ENCODE peak calls at places on chromosomes 11 and 22, in six cellular contexts. F is stimulated activated CD4-positive, alpha-beta T cell treated with anti-CD3 and anti-CD28 coated beads, Interleukin-12 subunit alpha, Interleukin-12 subunit beta, amount 100 ng/mL, for 4 hours; K is naive thymus-derived CD8-positive, alpha-beta T cell; B is activated effector memory CD4-positive, alpha-beta T cell treated with anti-CD3 and anti-CD28 coated beads, Interleukin-2, amount 50 U/mL, for 16 hours; G is epithelial cell of prostate; H is stimulated activated CD8-positive, alpha-beta memory T cell treated with anti-CD3 and anti-CD28 coated beads, Interleukin-15, amount 100 ng/mL, for 4 hours. D is an unnamed sample.

GRCh38 chr11:9688716-9689511 is 25.0 kb downstream of the SWAP70 start:
- DNase-seq in F (no peak), K (no peak), B (no peak), G (peak; percentile 33), H (no peak), D (no peak)

GRCh38 chr22:49568751-49569285 is 258.9 kb downstream of the BRD1 start:
- DNase-seq in F (no peak), K (no peak), B (peak; percentile 57), G (no peak), H (no peak), D (no peak)

GRCh38 chr11:1753426-1754305 is 3.3 kb upstream of the IFITM10 start:
- DNase-seq in F (no peak), K (no peak), B (no peak), G (no peak), H (no peak), D (no peak)

GRCh38 chr22:39528080-39528661 is 4.4 kb downstream of the RPS19BP1 start:
- DNase-seq in F (no peak), K (no peak), B (no peak), G (no peak), H (no peak), D (peak; percentile 31)

GRCh38 chr22:44639891-44640617 is 62.0 kb upstream of the PRR5 start:
- DNase-seq in F (no peak), K (no peak), B (no peak), G (no peak), H (no peak), D (no peak)

GRCh38 chr22:43295660-43296059 is 47.5 kb downstream of the SCUBE1 start:
- DNase-seq in F (no peak), K (no peak), B (no peak), G (no peak), H (no peak), D (no peak)

GRCh38 chr11:762421-763072 is 14.7 kb downstream of the GATD1 start:
- DNase-seq in F (no peak), K (no peak), B (no peak), G (peak; percentile 49), H (no peak), D (peak; percentile 59)

GRCh38 chr11:45816614-45817013 is 11.7 kb downstream of the SLC35C1 start:
- DNase-seq in F (no peak), K (no peak), B (no peak), G (no peak), H (no peak), D (no peak)

GRCh38 chr11:4680341-4680740 is 17.3 kb downstream of the OR51E2 start:
- DNase-seq in F (no peak), K (no peak), B (no peak), G (no peak), H (no peak), D (no peak)

GRCh38 chr11:130763087-130763980 is 152.9 kb downstream of the SNX19 start:
- DNase-seq in F (no peak), K (no peak), B (no peak), G (no peak), H (no peak), D (no peak)

D was measured in left colon.